ENCODE peak calls at places on chromosomes 13 and 19, in ten cellular contexts. T is astrocyte of the spinal cord; L is stimulated activated effector memory CD8-positive, alpha-beta T cell treated with anti-CD3 and anti-CD28 coated beads, Interleukin-12 subunit alpha, Interleukin-12 subunit beta, amount 100 ng/mL, for 72 hours; D is stimulated activated CD8-positive, alpha-beta memory T cell treated with anti-CD3 and anti-CD28 coated beads, Interleukin-4, amount 100 ng/mL, for 1 hour; P is glutamatergic neuron; X is GM19239; Z is cardiac muscle cell; R is MG63; E is activated CD8-positive, alpha-beta memory T cell treated with anti-CD3 and anti-CD28 coated beads for 1 hour; K is heart left ventricle. Q is an unnamed sample.

GRCh38 chr19:42284066-42284501 is 15.0 kb downstream of the CIC start:
- DNase-seq in T (peak), L (peak), D (peak), P (peak), X (peak), Z (peak), R (peak), E (peak), K (peak), Q (peak)

GRCh38 chr19:47005873-47006272 is 13.8 kb upstream of the NPAS1 start:
- DNase-seq in T (no peak), L (no peak), D (no peak), P (no peak), X (no peak), Z (no peak), R (peak), E (no peak), K (no peak), Q (peak)

GRCh38 chr19:6087074-6087506 is 23.2 kb downstream of the RFX2 start:
- DNase-seq in T (no peak), L (no peak), D (no peak), P (peak), X (peak), Z (no peak), R (no peak), E (no peak), K (no peak), Q (no peak)

GRCh38 chr19:28307963-28308362 is 905.0 kb downstream of the UQCRFS1 start:
- DNase-seq in T (no peak), L (no peak), D (no peak), P (no peak), X (no peak), Z (no peak), R (no peak), E (no peak), K (no peak), Q (no peak)

GRCh38 chr13:91904597-91904996 is 506.2 kb downstream of the GPC5 start:
- DNase-seq in T (peak), L (no peak), D (no peak), P (no peak), X (no peak), Z (no peak), R (no peak), E (no peak), K (no peak), Q (no peak)

GRCh38 chr13:74135306-74136088 is 1.3 kb upstream of the KLF12 start:
- DNase-seq in T (peak), L (peak), D (peak), P (peak), X (peak), Z (peak), R (peak), E (peak), K (peak), Q (peak)

GRCh38 chr13:93957371-93957770 is 522.1 kb downstream of the DCT start:
- DNase-seq in T (no peak), L (no peak), D (no peak), P (no peak), X (no peak), Z (no peak), R (no peak), E (no peak), K (no peak), Q (no peak)

GRCh38 chr13:50493683-50494082 is 349.8 kb downstream of the DLEU7 start:
- DNase-seq in T (no peak), L (no peak), D (no peak), P (no peak), X (no peak), Z (no peak), R (no peak), E (no peak), K (no peak), Q (no peak)